ENCODE peak calls at places on chromosomes 16 and 17, in eight cellular contexts. A is NCI-H1417 treated with DMSO at 0.1 percent for 48 hours; N is cardiac fibroblast; P is amygdala; O is effector memory CD4-positive, alpha-beta T cell; G is BJ; H is heart right ventricle; T is cerebellum. M is an unnamed sample.

GRCh38 chr17:45261577-45262515 is at the start of gene SPATA32:
- DNase-seq in A (no peak), N (peak; percentile 31), P (no peak), O (peak; percentile 41), G (no peak), H (peak; percentile 71), T (peak; percentile 76), M (peak; percentile 82)

GRCh38 chr17:67779098-67779672 is 46.1 kb upstream of the BPTF start:
- DNase-seq in A (no peak), N (peak; percentile 86), P (no peak), O (no peak), G (peak; percentile 19), H (peak; percentile 37), T (no peak), M (no peak)

GRCh38 chr17:56038136-56038535 is 115.1 kb upstream of the ANKFN1 start:
- DNase-seq in A (no peak), N (no peak), P (no peak), O (no peak), G (no peak), H (no peak), T (no peak), M (no peak)

GRCh38 chr16:47854737-47855136 is 301.1 kb downstream of the ABCC12 start:
- DNase-seq in A (no peak), N (no peak), P (no peak), O (no peak), G (no peak), H (no peak), T (no peak), M (no peak)

GRCh38 chr16:78081341-78081740 is 18.1 kb upstream of the WWOX start:
- DNase-seq in A (no peak), N (no peak), P (no peak), O (no peak), G (no peak), H (no peak), T (no peak), M (no peak)

GRCh38 chr17:73738751-73739575 is 94.7 kb upstream of the SDK2 start:
- DNase-seq in A (no peak), N (no peak), P (no peak), O (no peak), G (no peak), H (no peak), T (no peak), M (no peak)

GRCh38 chr17:28384281-28385036 is 13.0 kb downstream of the SARM1 start:
- DNase-seq in A (peak; percentile 24), N (no peak), P (no peak), O (peak; percentile 42), G (no peak), H (peak; percentile 42), T (no peak), M (peak; percentile 49)

GRCh38 chr16:4298761-4299522 is 16.9 kb upstream of the GLIS2 start:
- DNase-seq in A (no peak), N (peak; percentile 92), P (no peak), O (no peak), G (peak; percentile 77), H (peak; percentile 79), T (no peak), M (no peak)

GRCh38 chr16:64416232-64417010 is 705.4 kb downstream of the CDH11 start:
- DNase-seq in A (no peak), N (peak; percentile 48), P (no peak), O (no peak), G (peak; percentile 63), H (no peak), T (no peak), M (no peak)

GRCh38 chr16:23863511-23864422 is 28.0 kb downstream of the PRKCB start:
- DNase-seq in A (no peak), N (no peak), P (no peak), O (no peak), G (no peak), H (no peak), T (no peak), M (no peak)

GRCh38 chr16:66695935-66696668 is 441 bp downstream of the CMTM4 start:
- DNase-seq in A (peak; percentile 4), N (no peak), P (no peak), O (peak; percentile 2), G (no peak), H (peak; percentile 30), T (peak; percentile 37), M (peak; percentile 4)

GRCh38 chr17:51770031-51770759 is 388.3 kb downstream of the CA10 start:
- DNase-seq in A (no peak), N (no peak), P (no peak), O (no peak), G (no peak), H (no peak), T (no peak), M (no peak)

GRCh38 chr17:19787733-19788357 is 39.7 kb upstream of the ALDH3A1 start:
- DNase-seq in A (no peak), N (peak; percentile 22), P (no peak), O (no peak), G (no peak), H (no peak), T (peak; percentile 30), M (no peak)

GRCh38 chr16:2205967-2206313 is 686 bp downstream of the MLST8 start:
- DNase-seq in A (no peak), N (no peak), P (no peak), O (no peak), G (no peak), H (peak; percentile 41), T (no peak), M (no peak)

M was measured in CD8-positive, alpha-beta memory T cell.